ENCODE peak calls at places on chromosomes 12 and 14, in six cellular contexts. B, S, D, R, J and C are unnamed samples.

GRCh38 chr12:122891661-122892525 is 4.0 kb downstream of the VPS37B start:
- DNase-seq in B (peak; percentile 45), S (no peak), D (no peak), R (peak; percentile 60), J (peak; percentile 52), C (peak; percentile 95)

GRCh38 chr12:6647083-6647604 is at the start of gene ACRBP:
- DNase-seq in B (peak; percentile 52), S (peak; percentile 15), D (peak; percentile 61), R (no peak), J (no peak), C (no peak)

GRCh38 chr12:70849265-70849960 is 71.1 kb downstream of the PTPRR start:
- DNase-seq in B (peak; percentile 79), S (peak; percentile 56), D (no peak), R (peak; percentile 42), J (peak; percentile 9), C (no peak)

GRCh38 chr12:58393152-58393551 is 451.8 kb downstream of the ATP23 start:
- DNase-seq in B (peak; percentile 45), S (no peak), D (no peak), R (peak; percentile 29), J (no peak), C (no peak)

GRCh38 chr12:26198742-26199141 is 3.4 kb downstream of the SSPN start:
- DNase-seq in B (peak; percentile 37), S (no peak), D (no peak), R (peak; percentile 71), J (no peak), C (peak; percentile 57)

GRCh38 chr12:17950898-17951297 is 139.1 kb downstream of the RERGL start:
- DNase-seq in B (no peak), S (no peak), D (no peak), R (no peak), J (no peak), C (no peak)

GRCh38 chr12:38823743-38824142 is 81.6 kb downstream of the CPNE8 start:
- DNase-seq in B (peak; percentile 5), S (no peak), D (no peak), R (no peak), J (no peak), C (no peak)

GRCh38 chr14:105480165-105480564 is 5.5 kb downstream of the CRIP2 start:
- DNase-seq in B (no peak), S (no peak), D (no peak), R (no peak), J (no peak), C (no peak)